ENCODE peak calls at places on chromosomes 11 and 22, in four cellular contexts. One of them, this sample, is unnamed.
A peak's percentile ranks its signal among the peaks of the same experiment; 100 is the strongest.

GRCh38 chr11:33881651-33882279 is 10.1 kb downstream of the LMO2 start:
- DNase-seq in GM23248: no peak
- DNase-seq in IMR-90: no peak
- DNase-seq in fibroblast of lung: no peak
- DNase-seq in this sample: no peak

GRCh38 chr11:86790073-86790727 is 10.1 kb upstream of the PRSS23 start:
- DNase-seq in GM23248: no peak
- DNase-seq in IMR-90: no peak
- DNase-seq in fibroblast of lung: no peak
- DNase-seq in this sample: peak; percentile 49

GRCh38 chr22:30605449-30606110 is 1.4 kb upstream of the TCN2 start:
- DNase-seq in GM23248: peak; percentile 68
- DNase-seq in IMR-90: peak; percentile 25
- DNase-seq in fibroblast of lung: peak; percentile 29
- DNase-seq in this sample: peak; percentile 58

GRCh38 chr11:30017467-30017895 is 651 bp upstream of the KCNA4 start:
- DNase-seq in GM23248: no peak
- DNase-seq in IMR-90: no peak
- DNase-seq in fibroblast of lung: no peak
- DNase-seq in this sample: no peak

GRCh38 chr11:1112351-1113191 is 37.9 kb downstream of the MUC2 start:
- DNase-seq in GM23248: no peak
- DNase-seq in IMR-90: no peak
- DNase-seq in fibroblast of lung: no peak
- DNase-seq in this sample: no peak

GRCh38 chr11:100576044-100577021 is 110.8 kb upstream of the ARHGAP42 start:
- DNase-seq in GM23248: peak; percentile 69
- DNase-seq in IMR-90: peak; percentile 73
- DNase-seq in fibroblast of lung: peak; percentile 54
- DNase-seq in this sample: peak; percentile 78

GRCh38 chr22:30969532-30970355 is 679 bp downstream of the TUG1 start:
- DNase-seq in GM23248: peak; percentile 73
- DNase-seq in IMR-90: peak; percentile 44
- DNase-seq in fibroblast of lung: peak; percentile 50
- DNase-seq in this sample: peak; percentile 15

GRCh38 chr22:49699476-49699875 is 128.2 kb downstream of the BRD1 start:
- DNase-seq in GM23248: no peak
- DNase-seq in IMR-90: no peak
- DNase-seq in fibroblast of lung: no peak
- DNase-seq in this sample: no peak

GRCh38 chr11:69504127-69504526 is 22.7 kb downstream of the LINC01488 start:
- DNase-seq in GM23248: no peak
- DNase-seq in IMR-90: no peak
- DNase-seq in fibroblast of lung: no peak
- DNase-seq in this sample: no peak

GRCh38 chr11:17733261-17733660 is 1.3 kb upstream of the KCNC1 start:
- DNase-seq in GM23248: no peak
- DNase-seq in IMR-90: no peak
- DNase-seq in fibroblast of lung: no peak
- DNase-seq in this sample: no peak

GRCh38 chr11:2120359-2121100 is 18.7 kb downstream of the IGF2 start:
- DNase-seq in GM23248: no peak
- DNase-seq in IMR-90: no peak
- DNase-seq in fibroblast of lung: peak; percentile 15
- DNase-seq in this sample: no peak

GRCh38 chr11:59615132-59615636 is 390 bp downstream of the OSBP start:
- DNase-seq in GM23248: peak; percentile 50
- DNase-seq in IMR-90: no peak
- DNase-seq in fibroblast of lung: peak; percentile 7
- DNase-seq in this sample: peak; percentile 57

GRCh38 chr11:94017446-94017845 is 3.7 kb upstream of the HEPHL1 start:
- DNase-seq in GM23248: peak; percentile 4
- DNase-seq in IMR-90: peak; percentile 29
- DNase-seq in fibroblast of lung: peak; percentile 88
- DNase-seq in this sample: peak; percentile 97

GRCh38 chr11:90251599-90251998 is 28.8 kb upstream of the CHORDC1 start:
- DNase-seq in GM23248: no peak
- DNase-seq in IMR-90: no peak
- DNase-seq in fibroblast of lung: no peak
- DNase-seq in this sample: no peak

GRCh38 chr11:18792066-18792591 is 531 bp upstream of the PTPN5 start:
- DNase-seq in GM23248: no peak
- DNase-seq in IMR-90: no peak
- DNase-seq in fibroblast of lung: peak; percentile 4
- DNase-seq in this sample: no peak
- H3K9ac ChIP-seq in GM23248: no peak overlapping the region
- H3K9ac ChIP-seq in IMR-90: no peak overlapping the region
- H3K9ac ChIP-seq in fibroblast of lung: no peak overlapping the region
- H3K9ac ChIP-seq in this sample: no peak overlapping the region

GRCh38 chr11:39809833-39810232 is 1649.6 kb downstream of the LRRC4C start:
- DNase-seq in GM23248: no peak
- DNase-seq in IMR-90: no peak
- DNase-seq in fibroblast of lung: no peak
- DNase-seq in this sample: no peak
- H2AFZ ChIP-seq in GM23248: no peak overlapping the region
- H2AFZ ChIP-seq in IMR-90: no peak overlapping the region
- H2AFZ ChIP-seq in fibroblast of lung: no peak overlapping the region
- H2AFZ ChIP-seq in this sample: no peak overlapping the region

GRCh38 chr11:34926831-34927132 is 10.4 kb downstream of the PDHX start:
- DNase-seq in GM23248: peak; percentile 75
- DNase-seq in IMR-90: peak; percentile 76
- DNase-seq in fibroblast of lung: peak; percentile 53
- DNase-seq in this sample: peak; percentile 23
- H3K9ac ChIP-seq in GM23248: peak overlapping the region; percentile 22
- H3K9ac ChIP-seq in IMR-90: no peak overlapping the region
- H3K9ac ChIP-seq in fibroblast of lung: no peak overlapping the region
- H3K9ac ChIP-seq in this sample: no peak overlapping the region

DNA sequence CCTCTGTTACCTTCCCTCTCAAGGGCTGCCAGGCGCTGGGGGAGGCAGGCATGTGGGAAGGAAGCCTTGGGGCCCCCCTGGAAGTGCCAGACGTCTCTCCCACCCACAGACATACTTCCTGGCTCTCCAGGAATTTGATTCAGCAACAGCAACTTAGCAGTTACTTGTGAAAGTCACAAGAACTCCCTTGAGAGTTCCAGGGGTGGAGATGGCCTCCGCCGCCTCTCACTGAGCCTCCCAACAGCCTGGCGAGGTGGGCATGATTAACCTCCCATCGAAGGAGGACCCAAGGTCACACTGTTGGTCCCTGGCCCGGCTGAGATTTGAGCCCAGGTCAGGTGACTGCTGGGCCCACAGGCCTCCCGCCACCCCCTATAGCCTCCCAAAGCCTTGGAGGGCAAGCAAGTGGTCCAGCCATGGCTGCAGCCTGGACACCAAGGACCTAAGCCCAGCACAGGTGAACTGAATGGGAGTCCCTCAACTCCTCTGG is 14.0 kb upstream of the TSKU start:
- DNase-seq in GM23248: peak; percentile 50
- DNase-seq in IMR-90: peak; percentile 61
- DNase-seq in fibroblast of lung: peak; percentile 74
- DNase-seq in this sample: no peak
- H2AFZ ChIP-seq in GM23248: no peak overlapping the region
- H2AFZ ChIP-seq in IMR-90: peak overlapping the region; percentile 44
- H2AFZ ChIP-seq in fibroblast of lung: no peak overlapping the region
- H2AFZ ChIP-seq in this sample: no peak overlapping the region

GRCh38 chr11:121456816-121457431 is 4.2 kb upstream of the SORL1-AS1 start:
- DNase-seq in GM23248: no peak
- DNase-seq in IMR-90: no peak
- DNase-seq in fibroblast of lung: no peak
- DNase-seq in this sample: no peak
- H3K9ac ChIP-seq in GM23248: no peak overlapping the region
- H3K9ac ChIP-seq in IMR-90: no peak overlapping the region
- H3K9ac ChIP-seq in fibroblast of lung: no peak overlapping the region
- H3K9ac ChIP-seq in this sample: no peak overlapping the region

GRCh38 chr22:48099251-48099650 is 1336.8 kb downstream of the TBC1D22A start:
- DNase-seq in GM23248: no peak
- DNase-seq in IMR-90: no peak
- DNase-seq in fibroblast of lung: no peak
- DNase-seq in this sample: no peak
- H2AFZ ChIP-seq in GM23248: no peak overlapping the region
- H2AFZ ChIP-seq in IMR-90: no peak overlapping the region
- H2AFZ ChIP-seq in fibroblast of lung: no peak overlapping the region
- H2AFZ ChIP-seq in this sample: no peak overlapping the region

GRCh38 chr22:32407936-32408335 is 4.1 kb downstream of the RTCB start:
- DNase-seq in GM23248: no peak
- DNase-seq in IMR-90: no peak
- DNase-seq in fibroblast of lung: no peak
- DNase-seq in this sample: no peak

GRCh38 chr22:32409977-32410376 is 2.1 kb downstream of the RTCB start:
- DNase-seq in GM23248: no peak
- DNase-seq in IMR-90: no peak
- DNase-seq in fibroblast of lung: no peak
- DNase-seq in this sample: no peak

GRCh38 chr22:32411829-32412592 is at the start of gene RTCB:
- DNase-seq in GM23248: peak; percentile 95
- DNase-seq in IMR-90: peak; percentile 93
- DNase-seq in fibroblast of lung: peak; percentile 92
- DNase-seq in this sample: peak; percentile 89

GRCh38 chr22:32411388-32411787 is 659 bp downstream of the RTCB start:
- DNase-seq in GM23248: peak; percentile 64
- DNase-seq in IMR-90: peak; percentile 40
- DNase-seq in fibroblast of lung: peak; percentile 52
- DNase-seq in this sample: peak; percentile 58

DNA sequence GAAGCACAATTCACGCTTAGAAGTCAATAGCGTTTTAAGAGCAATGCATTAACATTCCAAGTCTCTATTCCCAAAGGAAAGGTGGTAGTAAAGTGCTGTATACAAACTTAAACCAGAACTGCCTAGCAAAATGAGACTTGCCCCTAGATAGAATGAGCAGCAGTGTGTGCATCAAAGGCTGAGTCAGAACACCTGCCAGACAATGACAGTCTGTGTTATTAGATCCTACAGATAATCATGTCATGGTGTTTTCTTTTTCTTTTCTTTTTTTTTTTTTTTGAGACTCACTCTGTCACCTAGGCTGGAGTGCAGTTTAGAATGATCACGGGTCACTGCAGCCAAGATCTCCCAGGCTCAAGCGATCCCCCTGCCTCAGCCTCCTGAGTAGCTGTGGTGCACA is 1.6 kb downstream of the RTCB start:
- DNase-seq in GM23248: peak; percentile 23
- DNase-seq in IMR-90: no peak
- DNase-seq in fibroblast of lung: no peak
- DNase-seq in this sample: peak; percentile 22
- H3K9ac ChIP-seq in GM23248: peak overlapping the region; percentile 86
- H3K9ac ChIP-seq in IMR-90: no peak overlapping the region
- H3K9ac ChIP-seq in fibroblast of lung: no peak overlapping the region
- H3K9ac ChIP-seq in this sample: peak overlapping the region; percentile 95

GRCh38 chr22:19728836-19729235 is 5.5 kb downstream of the GP1BB start:
- DNase-seq in GM23248: no peak
- DNase-seq in IMR-90: no peak
- DNase-seq in fibroblast of lung: no peak
- DNase-seq in this sample: no peak

GRCh38 chr22:19729507-19729906 is 6.2 kb downstream of the GP1BB start:
- DNase-seq in GM23248: no peak
- DNase-seq in IMR-90: no peak
- DNase-seq in fibroblast of lung: no peak
- DNase-seq in this sample: no peak

GRCh38 chr22:19728271-19728670 is 4.9 kb downstream of the GP1BB start:
- DNase-seq in GM23248: no peak
- DNase-seq in IMR-90: no peak
- DNase-seq in fibroblast of lung: no peak
- DNase-seq in this sample: no peak

GRCh38 chr22:19724927-19725661 is 1.8 kb downstream of the GP1BB start:
- DNase-seq in GM23248: no peak
- DNase-seq in IMR-90: no peak
- DNase-seq in fibroblast of lung: no peak
- DNase-seq in this sample: no peak

GRCh38 chr22:19727310-19728150 is 4.2 kb downstream of the GP1BB start:
- DNase-seq in GM23248: no peak
- DNase-seq in IMR-90: no peak
- DNase-seq in fibroblast of lung: no peak
- DNase-seq in this sample: no peak
- H2AFZ ChIP-seq in GM23248: no peak overlapping the region
- H2AFZ ChIP-seq in IMR-90: peak overlapping the region; percentile 32
- H2AFZ ChIP-seq in fibroblast of lung: no peak overlapping the region
- H2AFZ ChIP-seq in this sample: no peak overlapping the region

DNA sequence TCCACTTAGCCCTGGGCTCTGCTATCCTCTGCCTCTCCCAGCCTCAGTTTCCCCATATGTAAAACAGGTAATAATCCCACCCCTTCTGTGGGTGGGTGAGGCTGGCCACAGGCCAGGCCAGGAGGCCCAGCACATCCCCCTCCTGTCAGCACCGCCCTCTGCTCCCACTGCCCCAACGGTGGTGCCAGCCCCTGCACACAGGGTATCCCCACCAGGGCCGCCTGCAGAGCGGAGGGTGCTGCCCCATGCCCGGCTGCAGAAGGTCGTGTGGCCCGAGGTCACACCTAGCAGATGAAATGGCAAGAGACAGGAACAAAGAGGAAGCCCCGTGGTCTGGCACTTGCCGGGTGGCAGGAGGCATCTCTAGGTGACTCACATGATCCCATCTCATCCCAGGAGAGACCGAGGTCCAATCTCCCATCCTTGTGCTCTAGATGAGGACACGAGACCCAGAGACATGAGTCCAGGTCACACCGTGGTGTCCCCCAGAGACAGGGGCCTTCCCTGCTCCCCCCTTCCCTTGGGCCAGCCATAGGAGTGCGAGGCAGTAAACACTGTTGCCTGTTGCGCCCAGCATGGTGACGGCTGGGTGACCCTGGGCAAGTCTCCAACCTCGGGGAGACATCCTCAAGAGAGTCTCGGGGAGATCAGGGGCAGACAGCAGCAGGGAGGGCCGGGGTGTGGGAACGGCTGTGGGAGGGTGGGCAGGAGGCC is 27.2 kb upstream of the PPARA start:
- DNase-seq in GM23248: peak; percentile 19
- DNase-seq in IMR-90: no peak
- DNase-seq in fibroblast of lung: no peak
- DNase-seq in this sample: no peak
- H3K9ac ChIP-seq in GM23248: no peak overlapping the region
- H3K9ac ChIP-seq in IMR-90: no peak overlapping the region
- H3K9ac ChIP-seq in fibroblast of lung: no peak overlapping the region
- H3K9ac ChIP-seq in this sample: no peak overlapping the region

DNA sequence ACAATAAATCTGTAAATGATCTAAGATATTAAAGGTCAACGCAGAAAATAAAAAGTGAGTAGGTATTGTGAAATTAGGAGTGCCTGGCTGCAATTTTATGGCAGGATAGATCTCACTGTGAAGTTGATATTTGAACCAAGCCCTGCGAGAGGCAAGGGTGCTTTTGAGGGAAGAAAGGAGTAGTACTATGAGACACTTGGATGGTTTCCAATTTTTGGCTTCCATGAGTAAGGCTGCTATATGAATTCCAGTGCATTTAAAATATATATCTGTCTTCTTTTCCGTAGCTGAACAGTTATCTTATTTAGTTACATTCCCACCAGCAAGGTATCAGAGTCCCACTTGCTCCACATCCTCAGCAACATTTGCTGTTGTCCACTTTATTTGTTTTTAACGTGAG is 720.0 kb upstream of the CNTN5 start:
- DNase-seq in GM23248: peak; percentile 0
- DNase-seq in IMR-90: no peak
- DNase-seq in fibroblast of lung: no peak
- DNase-seq in this sample: peak; percentile 32
- H2AFZ ChIP-seq in GM23248: no peak overlapping the region
- H2AFZ ChIP-seq in IMR-90: no peak overlapping the region
- H2AFZ ChIP-seq in fibroblast of lung: no peak overlapping the region
- H2AFZ ChIP-seq in this sample: no peak overlapping the region

This sample was measured in PC-3.